ENCODE peak calls at places on chromosomes 2 and 18, in five cellular contexts. U is mammary epithelial cell, S is fibroblast of mammary gland, W is psoas muscle, Q is astrocyte of the spinal cord. Y is an unnamed sample.
A peak's percentile ranks its signal among the peaks of the same experiment; 100 is the strongest.

GRCh38 chr2:39547811-39548719 is 111.0 kb upstream of the MAP4K3 start:
- DNase-seq in U (peak; percentile 91), S (no peak), W (no peak), Q (peak; percentile 42), Y (no peak)

GRCh38 chr2:232174662-232175061 is 203.9 kb upstream of the ALPP start:
- DNase-seq in U (no peak), S (no peak), W (no peak), Q (no peak), Y (no peak)

GRCh38 chr2:126496493-126496892 is 159.5 kb upstream of the GYPC start:
- DNase-seq in U (no peak), S (no peak), W (no peak), Q (no peak), Y (no peak)

GRCh38 chr18:62802523-62802922 is 87.2 kb downstream of the PHLPP1 start:
- DNase-seq in U (no peak), S (peak; percentile 36), W (no peak), Q (peak; percentile 22), Y (no peak)

GRCh38 chr2:182852090-182852489 is 14.3 kb downstream of the FRZB start:
- DNase-seq in U (no peak), S (peak; percentile 10), W (no peak), Q (no peak), Y (no peak)

GRCh38 chr2:232898592-232899541 is 28.8 kb downstream of the SNORC start:
- DNase-seq in U (no peak), S (peak; percentile 75), W (no peak), Q (peak; percentile 37), Y (no peak)

GRCh38 chr2:71606244-71606643 is 152.9 kb downstream of the DYSF start:
- DNase-seq in U (no peak), S (no peak), W (peak; percentile 3), Q (no peak), Y (no peak)

GRCh38 chr2:112541315-112542122 is 746 bp upstream of the POLR1B start:
- DNase-seq in U (no peak), S (no peak), W (peak; percentile 67), Q (peak; percentile 76), Y (no peak)

GRCh38 chr18:27901424-27902226 is 275.3 kb downstream of the CDH2 start:
- DNase-seq in U (no peak), S (no peak), W (no peak), Q (no peak), Y (no peak)

GRCh38 chr18:79478484-79479113 is 82.9 kb downstream of the NFATC1 start:
- DNase-seq in U (no peak), S (no peak), W (peak; percentile 10), Q (no peak), Y (no peak)

GRCh38 chr18:75334869-75335268 is 92.6 kb downstream of the SMIM21 start:
- DNase-seq in U (no peak), S (no peak), W (no peak), Q (no peak), Y (no peak)

GRCh38 chr2:6186332-6187100 is 494.3 kb downstream of the SOX11 start:
- DNase-seq in U (no peak), S (peak; percentile 82), W (no peak), Q (peak; percentile 85), Y (peak; percentile 16)

GRCh38 chr2:120892967-120893667 is 157.4 kb downstream of the GLI2 start:
- DNase-seq in U (no peak), S (peak; percentile 50), W (no peak), Q (peak; percentile 62), Y (no peak)

GRCh38 chr2:120298173-120298835 is 45.7 kb downstream of the RALB start:
- DNase-seq in U (no peak), S (peak; percentile 37), W (no peak), Q (peak; percentile 58), Y (no peak)

GRCh38 chr2:55223958-55224760 is 7.9 kb downstream of the CLHC1 start:
- DNase-seq in U (no peak), S (no peak), W (no peak), Q (no peak), Y (no peak)

GRCh38 chr18:21004721-21005120 is 106.9 kb downstream of the ROCK1 start:
- DNase-seq in U (peak; percentile 14), S (peak; percentile 97), W (no peak), Q (peak; percentile 84), Y (peak; percentile 82)

GRCh38 chr2:70344195-70344594 is 42.3 kb upstream of the FAM136A start:
- DNase-seq in U (peak; percentile 91), S (peak; percentile 24), W (no peak), Q (no peak), Y (no peak)

GRCh38 chr2:192148620-192149321 is 46.0 kb downstream of the TMEFF2 start:
- DNase-seq in U (no peak), S (peak; percentile 49), W (no peak), Q (peak; percentile 68), Y (no peak)

GRCh38 chr2:239178954-239179353 is 221.9 kb downstream of the HDAC4 start:
- DNase-seq in U (no peak), S (no peak), W (no peak), Q (no peak), Y (no peak)

GRCh38 chr2:240425697-240426096 is 9.8 kb upstream of the GPC1 start:
- DNase-seq in U (no peak), S (no peak), W (no peak), Q (no peak), Y (no peak)

GRCh38 chr2:66390811-66391210 is 44.1 kb upstream of the MEIS1 start:
- DNase-seq in U (peak; percentile 59), S (no peak), W (no peak), Q (no peak), Y (no peak)

GRCh38 chr2:129369437-129369836 is 610.0 kb upstream of the RAB6C start:
- DNase-seq in U (no peak), S (no peak), W (no peak), Q (no peak), Y (no peak)

GRCh38 chr2:134384131-134384530 is 130.3 kb downstream of the MGAT5 start:
- DNase-seq in U (no peak), S (no peak), W (no peak), Q (no peak), Y (no peak)

GRCh38 chr18:24189007-24189528 is 50.2 kb downstream of the CABYR start:
- DNase-seq in U (no peak), S (no peak), W (no peak), Q (no peak), Y (no peak)

GRCh38 chr18:70132999-70133398 is 72.5 kb downstream of the RTTN start:
- DNase-seq in U (peak; percentile 59), S (peak; percentile 95), W (no peak), Q (peak; percentile 95), Y (peak; percentile 95)

GRCh38 chr2:234958311-234958710 is 6.5 kb downstream of the SH3BP4 start:
- DNase-seq in U (no peak), S (no peak), W (no peak), Q (no peak), Y (no peak)

GRCh38 chr2:62547849-62548248 is 41.9 kb upstream of the TMEM17 start:
- DNase-seq in U (no peak), S (no peak), W (no peak), Q (peak; percentile 15), Y (no peak)

GRCh38 chr2:158297606-158298005 is 158.9 kb downstream of the CCDC148 start:
- DNase-seq in U (peak; percentile 83), S (peak; percentile 27), W (no peak), Q (peak; percentile 25), Y (no peak)

GRCh38 chr18:34345738-34346137 is 121.0 kb upstream of the NOL4 start:
- DNase-seq in U (no peak), S (no peak), W (no peak), Q (no peak), Y (no peak)

GRCh38 chr18:11994346-11994707 is 13.0 kb downstream of the IMPA2 start:
- DNase-seq in U (peak; percentile 25), S (peak; percentile 90), W (peak; percentile 69), Q (peak; percentile 42), Y (no peak)

GRCh38 chr2:65353927-65354326 is 78.5 kb downstream of the SPRED2 start:
- DNase-seq in U (no peak), S (no peak), W (no peak), Q (no peak), Y (no peak)

GRCh38 chr2:65351234-65351947 is 81.0 kb downstream of the SPRED2 start:
- DNase-seq in U (no peak), S (no peak), W (no peak), Q (no peak), Y (no peak)

GRCh38 chr2:65354773-65355172 is 77.6 kb downstream of the SPRED2 start:
- DNase-seq in U (peak; percentile 66), S (no peak), W (no peak), Q (no peak), Y (no peak)

GRCh38 chr2:65351948-65352595 is 80.3 kb downstream of the SPRED2 start:
- DNase-seq in U (no peak), S (no peak), W (no peak), Q (no peak), Y (no peak)

DNA sequence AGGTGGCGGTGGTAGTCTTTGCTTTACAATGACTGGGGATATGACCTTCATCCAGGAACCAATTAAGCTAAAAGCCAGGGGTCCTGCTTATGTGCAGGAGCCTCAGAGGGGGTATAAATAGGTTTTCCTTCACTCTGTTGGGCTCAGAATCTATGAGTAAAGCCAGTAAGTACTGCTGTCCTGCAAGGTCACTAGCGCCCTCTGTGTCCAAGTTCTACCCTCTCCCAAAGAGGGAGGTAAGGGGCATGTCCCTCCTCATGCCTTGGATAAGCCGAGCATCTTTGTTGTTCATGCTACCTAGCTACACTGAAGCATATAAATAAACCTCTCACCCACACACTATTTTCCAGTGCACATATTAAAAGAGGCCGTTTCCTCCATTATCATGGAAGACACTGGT is 79.4 kb downstream of the SPRED2 start:
- DNase-seq in U (no peak), S (no peak), W (no peak), Q (no peak), Y (no peak)
- TF ChIP-seq CTCF in U (no peak), S (peak; percentile 7), W (no peak), Q (peak; percentile 3), Y (no peak)

GRCh38 chr18:48922203-48922800 is 28.5 kb downstream of the SMAD7 start:
- DNase-seq in U (no peak), S (no peak), W (no peak), Q (no peak), Y (no peak)
- H3K4me3 ChIP-seq in U (no peak overlapping the region), S (peak overlapping the region; percentile 13), W (peak overlapping the region; percentile 55), Q (no peak overlapping the region), Y (peak overlapping the region; percentile 25)

GRCh38 chr2:78994789-78995188 is 30.7 kb upstream of the REG3G start:
- DNase-seq in U (no peak), S (no peak), W (no peak), Q (no peak), Y (no peak)

GRCh38 chr2:78993518-78994148 is 31.9 kb upstream of the REG3G start:
- DNase-seq in U (no peak), S (no peak), W (no peak), Q (no peak), Y (no peak)

GRCh38 chr2:78992807-78993517 is 32.5 kb upstream of the REG3G start:
- DNase-seq in U (no peak), S (no peak), W (no peak), Q (no peak), Y (no peak)

DNA sequence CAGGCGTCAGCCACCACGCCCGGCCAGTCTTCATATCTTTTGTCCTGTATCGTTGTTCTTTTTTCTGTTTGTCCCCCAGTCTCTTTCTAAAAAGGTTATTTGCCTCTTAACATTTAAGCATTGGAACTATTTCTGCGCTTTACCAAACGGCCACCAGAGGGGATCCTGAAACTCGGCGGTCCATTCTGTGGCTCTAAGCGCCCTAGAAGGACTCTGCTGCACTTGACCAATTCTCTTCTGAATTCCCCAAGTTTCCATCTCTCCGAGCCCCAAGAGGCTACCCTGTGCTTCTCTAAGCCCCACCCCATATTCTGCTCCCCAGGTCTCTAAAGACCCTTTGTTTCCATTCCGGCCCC is 33.1 kb upstream of the REG3G start:
- DNase-seq in U (no peak), S (peak; percentile 2), W (no peak), Q (peak; percentile 2), Y (no peak)
- TF ChIP-seq CTCF in U (no peak), S (peak; percentile 15), W (no peak), Q (peak; percentile 34), Y (no peak)

GRCh38 chr2:20648831-20649230 is 2.1 kb downstream of the HS1BP3 start:
- DNase-seq in U (no peak), S (no peak), W (no peak), Q (no peak), Y (no peak)
- H3K4me3 ChIP-seq in U (no peak overlapping the region), S (no peak overlapping the region), W (no peak overlapping the region), Q (no peak overlapping the region), Y (no peak overlapping the region)